ENCODE peak calls at places on chromosomes 16 and 17, in eight cellular contexts. One of them, this sample, is unnamed.

GRCh38 chr16:86519649-86520316 is 9.5 kb downstream of the FOXF1 start:
- DNase-seq in thoracic aorta: no peak
- DNase-seq in AG04450: peak; percentile 51
- DNase-seq in HFF-Myc: no peak
- DNase-seq in CD4-positive, alpha-beta T cell: peak; percentile 22
- DNase-seq in tibial nerve: peak; percentile 60
- DNase-seq in transverse colon: peak; percentile 61
- DNase-seq in foreskin fibroblast: no peak
- DNase-seq in this sample: no peak

GRCh38 chr17:58317421-58318064 is 11.1 kb downstream of the TSPOAP1 start:
- DNase-seq in thoracic aorta: no peak
- DNase-seq in AG04450: peak; percentile 43
- DNase-seq in HFF-Myc: peak; percentile 29
- DNase-seq in CD4-positive, alpha-beta T cell: peak; percentile 69
- DNase-seq in tibial nerve: no peak
- DNase-seq in transverse colon: peak; percentile 69
- DNase-seq in foreskin fibroblast: peak; percentile 32
- DNase-seq in this sample: peak; percentile 76

GRCh38 chr17:79850571-79851460 is 11.6 kb upstream of the CBX4 start:
- DNase-seq in thoracic aorta: no peak
- DNase-seq in AG04450: no peak
- DNase-seq in HFF-Myc: no peak
- DNase-seq in CD4-positive, alpha-beta T cell: no peak
- DNase-seq in tibial nerve: no peak
- DNase-seq in transverse colon: no peak
- DNase-seq in foreskin fibroblast: peak; percentile 65
- DNase-seq in this sample: no peak

GRCh38 chr17:7745748-7746470 is 28.4 kb downstream of the DNAH2 start:
- DNase-seq in thoracic aorta: no peak
- DNase-seq in AG04450: peak; percentile 41
- DNase-seq in HFF-Myc: peak; percentile 87
- DNase-seq in CD4-positive, alpha-beta T cell: no peak
- DNase-seq in tibial nerve: peak; percentile 10
- DNase-seq in transverse colon: no peak
- DNase-seq in foreskin fibroblast: peak; percentile 85
- DNase-seq in this sample: peak; percentile 55

GRCh38 chr17:14307560-14308024 is 6.7 kb downstream of the HS3ST3B1 start:
- DNase-seq in thoracic aorta: no peak
- DNase-seq in AG04450: no peak
- DNase-seq in HFF-Myc: no peak
- DNase-seq in CD4-positive, alpha-beta T cell: no peak
- DNase-seq in tibial nerve: no peak
- DNase-seq in transverse colon: no peak
- DNase-seq in foreskin fibroblast: peak; percentile 65
- DNase-seq in this sample: no peak

GRCh38 chr17:1002771-1003555 is 6.0 kb downstream of the TIMM22 start:
- DNase-seq in thoracic aorta: no peak
- DNase-seq in AG04450: peak; percentile 75
- DNase-seq in HFF-Myc: no peak
- DNase-seq in CD4-positive, alpha-beta T cell: no peak
- DNase-seq in tibial nerve: no peak
- DNase-seq in transverse colon: no peak
- DNase-seq in foreskin fibroblast: peak; percentile 81
- DNase-seq in this sample: no peak

GRCh38 chr17:33927732-33928133 is 327.4 kb upstream of the CCL2 start:
- DNase-seq in thoracic aorta: no peak
- DNase-seq in AG04450: no peak
- DNase-seq in HFF-Myc: no peak
- DNase-seq in CD4-positive, alpha-beta T cell: no peak
- DNase-seq in tibial nerve: no peak
- DNase-seq in transverse colon: no peak
- DNase-seq in foreskin fibroblast: no peak
- DNase-seq in this sample: no peak

GRCh38 chr17:77675816-77676799 is 282.4 kb upstream of the TNRC6C start:
- DNase-seq in thoracic aorta: no peak
- DNase-seq in AG04450: no peak
- DNase-seq in HFF-Myc: no peak
- DNase-seq in CD4-positive, alpha-beta T cell: no peak
- DNase-seq in tibial nerve: no peak
- DNase-seq in transverse colon: no peak
- DNase-seq in foreskin fibroblast: no peak
- DNase-seq in this sample: no peak

GRCh38 chr17:13575922-13576419 is 25.8 kb downstream of the HS3ST3A1 start:
- DNase-seq in thoracic aorta: no peak
- DNase-seq in AG04450: no peak
- DNase-seq in HFF-Myc: no peak
- DNase-seq in CD4-positive, alpha-beta T cell: no peak
- DNase-seq in tibial nerve: no peak
- DNase-seq in transverse colon: no peak
- DNase-seq in foreskin fibroblast: no peak
- DNase-seq in this sample: no peak

GRCh38 chr17:30922235-30922993 is 669 bp downstream of the ADAP2 start:
- DNase-seq in thoracic aorta: no peak
- DNase-seq in AG04450: no peak
- DNase-seq in HFF-Myc: no peak
- DNase-seq in CD4-positive, alpha-beta T cell: no peak
- DNase-seq in tibial nerve: no peak
- DNase-seq in transverse colon: peak; percentile 17
- DNase-seq in foreskin fibroblast: no peak
- DNase-seq in this sample: no peak

GRCh38 chr17:77681820-77682219 is 276.7 kb upstream of the TNRC6C start:
- DNase-seq in thoracic aorta: no peak
- DNase-seq in AG04450: no peak
- DNase-seq in HFF-Myc: peak; percentile 10
- DNase-seq in CD4-positive, alpha-beta T cell: no peak
- DNase-seq in tibial nerve: peak; percentile 59
- DNase-seq in transverse colon: peak; percentile 52
- DNase-seq in foreskin fibroblast: peak; percentile 27
- DNase-seq in this sample: no peak

GRCh38 chr16:79519448-79519847 is 81.1 kb downstream of the MAF start:
- DNase-seq in thoracic aorta: no peak
- DNase-seq in AG04450: no peak
- DNase-seq in HFF-Myc: no peak
- DNase-seq in CD4-positive, alpha-beta T cell: no peak
- DNase-seq in tibial nerve: no peak
- DNase-seq in transverse colon: peak; percentile 30
- DNase-seq in foreskin fibroblast: no peak
- DNase-seq in this sample: peak; percentile 57

GRCh38 chr16:4494746-4495490 is 18.7 kb downstream of the HMOX2 start:
- DNase-seq in thoracic aorta: no peak
- DNase-seq in AG04450: no peak
- DNase-seq in HFF-Myc: peak; percentile 56
- DNase-seq in CD4-positive, alpha-beta T cell: no peak
- DNase-seq in tibial nerve: no peak
- DNase-seq in transverse colon: no peak
- DNase-seq in foreskin fibroblast: peak; percentile 77
- DNase-seq in this sample: no peak

GRCh38 chr17:73109603-73110002 is 17.1 kb upstream of the SLC39A11 start:
- DNase-seq in thoracic aorta: no peak
- DNase-seq in AG04450: no peak
- DNase-seq in HFF-Myc: no peak
- DNase-seq in CD4-positive, alpha-beta T cell: no peak
- DNase-seq in tibial nerve: no peak
- DNase-seq in transverse colon: no peak
- DNase-seq in foreskin fibroblast: no peak
- DNase-seq in this sample: no peak

GRCh38 chr16:68752602-68753001 is 15.5 kb downstream of the CDH1 start:
- DNase-seq in thoracic aorta: no peak
- DNase-seq in AG04450: no peak
- DNase-seq in HFF-Myc: no peak
- DNase-seq in CD4-positive, alpha-beta T cell: no peak
- DNase-seq in tibial nerve: no peak
- DNase-seq in transverse colon: peak; percentile 59
- DNase-seq in foreskin fibroblast: no peak
- DNase-seq in this sample: no peak

GRCh38 chr17:40153603-40154238 is 13.4 kb downstream of the CASC3 start:
- DNase-seq in thoracic aorta: no peak
- DNase-seq in AG04450: no peak
- DNase-seq in HFF-Myc: no peak
- DNase-seq in CD4-positive, alpha-beta T cell: no peak
- DNase-seq in tibial nerve: no peak
- DNase-seq in transverse colon: no peak
- DNase-seq in foreskin fibroblast: no peak
- DNase-seq in this sample: no peak

GRCh38 chr17:40150215-40150614 is 9.9 kb downstream of the CASC3 start:
- DNase-seq in thoracic aorta: no peak
- DNase-seq in AG04450: no peak
- DNase-seq in HFF-Myc: no peak
- DNase-seq in CD4-positive, alpha-beta T cell: no peak
- DNase-seq in tibial nerve: no peak
- DNase-seq in transverse colon: no peak
- DNase-seq in foreskin fibroblast: no peak
- DNase-seq in this sample: no peak

GRCh38 chr17:40148527-40148926 is 8.2 kb downstream of the CASC3 start:
- DNase-seq in thoracic aorta: no peak
- DNase-seq in AG04450: no peak
- DNase-seq in HFF-Myc: no peak
- DNase-seq in CD4-positive, alpha-beta T cell: no peak
- DNase-seq in tibial nerve: no peak
- DNase-seq in transverse colon: no peak
- DNase-seq in foreskin fibroblast: no peak
- DNase-seq in this sample: no peak

GRCh38 chr17:40151414-40151955 is 11.1 kb downstream of the CASC3 start:
- DNase-seq in thoracic aorta: no peak
- DNase-seq in AG04450: no peak
- DNase-seq in HFF-Myc: no peak
- DNase-seq in CD4-positive, alpha-beta T cell: no peak
- DNase-seq in tibial nerve: no peak
- DNase-seq in transverse colon: no peak
- DNase-seq in foreskin fibroblast: no peak
- DNase-seq in this sample: no peak
- TF ChIP-seq CTCF in thoracic aorta: no peak
- TF ChIP-seq CTCF in AG04450: no peak
- TF ChIP-seq CTCF in HFF-Myc: no peak
- TF ChIP-seq CTCF in CD4-positive, alpha-beta T cell: no peak
- TF ChIP-seq CTCF in tibial nerve: no peak
- TF ChIP-seq CTCF in transverse colon: no peak
- TF ChIP-seq CTCF in foreskin fibroblast: no peak
- TF ChIP-seq CTCF in this sample: no peak

GRCh38 chr17:74785096-74785980 is 9.2 kb upstream of the NAT9 start:
- DNase-seq in thoracic aorta: no peak
- DNase-seq in AG04450: no peak
- DNase-seq in HFF-Myc: no peak
- DNase-seq in CD4-positive, alpha-beta T cell: no peak
- DNase-seq in tibial nerve: no peak
- DNase-seq in transverse colon: no peak
- DNase-seq in foreskin fibroblast: no peak
- DNase-seq in this sample: no peak
- TF ChIP-seq CTCF in thoracic aorta: no peak
- TF ChIP-seq CTCF in AG04450: no peak
- TF ChIP-seq CTCF in HFF-Myc: no peak
- TF ChIP-seq CTCF in CD4-positive, alpha-beta T cell: no peak
- TF ChIP-seq CTCF in tibial nerve: no peak
- TF ChIP-seq CTCF in transverse colon: no peak
- TF ChIP-seq CTCF in foreskin fibroblast: no peak
- TF ChIP-seq CTCF in this sample: peak; percentile 23

DNA sequence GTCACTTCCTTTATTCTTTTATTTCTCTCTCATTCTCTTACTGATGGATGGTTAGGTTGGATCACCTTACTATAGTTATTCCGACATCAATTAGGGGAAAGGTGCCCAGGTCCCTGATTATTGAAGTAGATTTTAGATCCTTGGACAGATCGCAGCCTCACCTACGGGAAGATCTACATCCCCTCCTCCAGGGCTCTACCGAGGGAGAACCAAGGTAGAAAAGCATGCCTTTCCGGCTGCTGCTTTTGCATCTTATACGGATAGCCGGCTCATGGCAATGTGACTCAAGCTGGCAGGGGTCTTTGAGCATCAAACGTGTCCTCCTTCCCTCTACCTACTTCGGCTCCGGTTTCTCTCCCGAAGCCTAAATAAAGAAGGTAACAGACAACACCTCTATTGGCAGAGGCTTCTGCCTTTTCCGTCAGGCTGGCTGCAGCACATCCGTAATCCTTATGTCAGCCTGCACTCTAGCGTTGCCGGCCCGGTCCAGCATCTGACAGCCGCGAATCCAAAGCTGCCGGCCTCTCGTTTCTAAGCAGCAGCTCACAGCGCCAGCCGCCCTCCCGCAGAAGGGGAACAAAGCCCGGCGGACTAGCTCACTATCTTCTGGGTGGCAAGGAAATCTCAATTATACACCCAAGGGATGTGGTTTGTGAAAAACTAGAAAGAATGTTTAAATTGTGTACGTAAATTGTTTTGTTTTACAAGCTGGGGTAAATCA is 46.9 kb downstream of the IRX6 start:
- DNase-seq in thoracic aorta: peak; percentile 13
- DNase-seq in AG04450: no peak
- DNase-seq in HFF-Myc: no peak
- DNase-seq in CD4-positive, alpha-beta T cell: no peak
- DNase-seq in tibial nerve: peak; percentile 51
- DNase-seq in transverse colon: peak; percentile 15
- DNase-seq in foreskin fibroblast: peak; percentile 59
- DNase-seq in this sample: no peak
- TF ChIP-seq CTCF in thoracic aorta: peak; percentile 26
- TF ChIP-seq CTCF in AG04450: peak; percentile 25
- TF ChIP-seq CTCF in HFF-Myc: peak; percentile 47
- TF ChIP-seq CTCF in CD4-positive, alpha-beta T cell: no peak
- TF ChIP-seq CTCF in tibial nerve: peak; percentile 37
- TF ChIP-seq CTCF in transverse colon: no peak
- TF ChIP-seq CTCF in foreskin fibroblast: peak; percentile 69
- TF ChIP-seq CTCF in this sample: no peak

GRCh38 chr17:81459224-81459623 is 53.4 kb downstream of the ACTG1 start:
- DNase-seq in thoracic aorta: no peak
- DNase-seq in AG04450: no peak
- DNase-seq in HFF-Myc: no peak
- DNase-seq in CD4-positive, alpha-beta T cell: no peak
- DNase-seq in tibial nerve: no peak
- DNase-seq in transverse colon: no peak
- DNase-seq in foreskin fibroblast: no peak
- DNase-seq in this sample: no peak

GRCh38 chr17:81457396-81457795 is 55.2 kb downstream of the ACTG1 start:
- DNase-seq in thoracic aorta: no peak
- DNase-seq in AG04450: no peak
- DNase-seq in HFF-Myc: no peak
- DNase-seq in CD4-positive, alpha-beta T cell: no peak
- DNase-seq in tibial nerve: no peak
- DNase-seq in transverse colon: no peak
- DNase-seq in foreskin fibroblast: no peak
- DNase-seq in this sample: no peak

GRCh38 chr17:81459864-81460263 is 52.7 kb downstream of the ACTG1 start:
- DNase-seq in thoracic aorta: no peak
- DNase-seq in AG04450: no peak
- DNase-seq in HFF-Myc: no peak
- DNase-seq in CD4-positive, alpha-beta T cell: no peak
- DNase-seq in tibial nerve: no peak
- DNase-seq in transverse colon: no peak
- DNase-seq in foreskin fibroblast: no peak
- DNase-seq in this sample: no peak

GRCh38 chr17:81457917-81458555 is 54.6 kb downstream of the ACTG1 start:
- DNase-seq in thoracic aorta: no peak
- DNase-seq in AG04450: no peak
- DNase-seq in HFF-Myc: no peak
- DNase-seq in CD4-positive, alpha-beta T cell: no peak
- DNase-seq in tibial nerve: no peak
- DNase-seq in transverse colon: no peak
- DNase-seq in foreskin fibroblast: no peak
- DNase-seq in this sample: no peak

DNA sequence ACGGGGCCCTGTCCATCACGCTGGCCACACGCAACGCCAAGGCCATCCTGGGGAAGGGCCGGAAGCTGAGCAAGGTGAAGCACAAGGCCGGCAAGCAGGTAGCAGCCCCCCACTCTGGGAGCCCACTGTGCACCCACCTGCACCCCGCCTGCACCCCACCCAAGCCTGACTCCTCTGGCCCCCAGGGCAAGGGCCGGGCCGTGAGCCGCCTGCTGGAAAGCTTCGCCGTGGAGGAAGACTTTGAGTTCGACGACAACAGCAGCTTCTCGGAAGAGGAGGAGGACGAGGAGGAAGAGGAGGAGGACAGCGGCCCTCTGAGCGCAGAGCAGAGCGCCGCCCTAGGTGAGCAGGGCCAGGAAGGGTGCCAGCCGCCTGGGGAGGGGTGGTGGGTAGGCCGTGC is 54.0 kb downstream of the ACTG1 start:
- DNase-seq in thoracic aorta: no peak
- DNase-seq in AG04450: no peak
- DNase-seq in HFF-Myc: no peak
- DNase-seq in CD4-positive, alpha-beta T cell: no peak
- DNase-seq in tibial nerve: no peak
- DNase-seq in transverse colon: no peak
- DNase-seq in foreskin fibroblast: no peak
- DNase-seq in this sample: no peak
- TF ChIP-seq CTCF in thoracic aorta: no peak
- TF ChIP-seq CTCF in AG04450: no peak
- TF ChIP-seq CTCF in HFF-Myc: no peak
- TF ChIP-seq CTCF in CD4-positive, alpha-beta T cell: no peak
- TF ChIP-seq CTCF in tibial nerve: no peak
- TF ChIP-seq CTCF in transverse colon: no peak
- TF ChIP-seq CTCF in foreskin fibroblast: no peak
- TF ChIP-seq CTCF in this sample: no peak